ENCODE peak calls at places on chromosomes 1 and 21, in four cellular contexts. S is fibroblast of lung, V is Panc1, L is heart right ventricle. X is an unnamed sample.

GRCh38 chr1:100941098-100941527 is 45.2 kb downstream of the SLC30A7 start:
- DNase-seq in S (no peak), L (no peak), V (no peak), X (no peak)

GRCh38 chr1:53139911-53140310 is 2.5 kb downstream of the SLC1A7 start:
- DNase-seq in S (peak), L (no peak), V (no peak), X (peak)

GRCh38 chr1:220797553-220797952 is 10.8 kb downstream of the MTARC1 start:
- DNase-seq in S (peak), V (no peak), L (no peak), X (peak)

GRCh38 chr21:15003463-15004135 is 61.2 kb downstream of the NRIP1 start:
- DNase-seq in S (no peak), L (no peak), V (no peak), X (no peak)

GRCh38 chr21:15688809-15689208 is 41.0 kb upstream of the USP25 start:
- DNase-seq in S (peak), L (no peak), V (no peak), X (peak)

GRCh38 chr1:239363920-239364319 is 22.4 kb upstream of the CHRM3 start:
- DNase-seq in L (no peak), S (no peak), V (no peak), X (no peak)

GRCh38 chr1:179951383-179952144 is 3.0 kb upstream of the CEP350 start:
- DNase-seq in V (no peak), L (no peak), S (no peak), X (no peak)

GRCh38 chr21:46516068-46516467 is 57.4 kb downstream of the DIP2A start:
- DNase-seq in L (no peak), V (no peak), S (no peak), X (no peak)

GRCh38 chr1:179881642-179882252 is 338 bp upstream of the TOR1AIP1 start:
- DNase-seq in S (peak), V (peak), L (no peak), X (peak)

GRCh38 chr1:112320035-112320429 is 76.0 kb upstream of the CTTNBP2NL start:
- DNase-seq in S (no peak), L (no peak), V (no peak), X (no peak)

GRCh38 chr1:114610546-114611245 is 29.3 kb upstream of the BCAS2 start:
- DNase-seq in S (peak), L (no peak), V (no peak), X (peak)

GRCh38 chr1:175572932-175573871 is 170.2 kb downstream of the TNR start:
- DNase-seq in L (no peak), V (no peak), S (no peak), X (no peak)

GRCh38 chr1:90718411-90719320 is 1.6 kb upstream of the BARHL2 start:
- DNase-seq in V (no peak), L (no peak), S (no peak), X (no peak)

GRCh38 chr1:207858271-207858670 is 52.7 kb downstream of the CD34 start:
- DNase-seq in L (no peak), S (no peak), V (no peak), X (no peak)

GRCh38 chr1:47409311-47410085 is 6.6 kb upstream of the FOXE3 start:
- DNase-seq in V (no peak), S (peak), L (no peak), X (peak)

GRCh38 chr1:100249155-100249536 is 488 bp downstream of the DBT start:
- DNase-seq in S (no peak), L (no peak), V (no peak), X (no peak)

GRCh38 chr1:164440222-164440621 is 118.8 kb upstream of the PBX1 start:
- DNase-seq in S (peak), V (no peak), L (no peak), X (peak)

GRCh38 chr1:200319143-200319542 is 90.7 kb downstream of the ZNF281 start:
- DNase-seq in S (no peak), V (no peak), L (no peak), X (no peak)

X was measured in astrocyte.